ENCODE peak calls at places on chromosomes 2 and 18, in four cellular contexts. One of them, this sample, is unnamed.

GRCh38 chr2:240840435-240841060 is 20.5 kb upstream of the KIF1A start:
- DNase-seq in WTC11: peak
- DNase-seq in K562: peak
- DNase-seq in GM12878: no peak
- DNase-seq in this sample: peak

GRCh38 chr18:67938691-67939090 is 422.2 kb upstream of the DSEL start:
- DNase-seq in K562: no peak
- DNase-seq in GM12878: no peak
- DNase-seq in WTC11: no peak
- DNase-seq in this sample: no peak

GRCh38 chr2:55461679-55462078 is 42.0 kb upstream of the CCDC88A start:
- DNase-seq in GM12878: no peak
- DNase-seq in WTC11: no peak
- DNase-seq in K562: no peak
- DNase-seq in this sample: no peak

GRCh38 chr2:25082002-25082622 is 40.2 kb downstream of the EFR3B start:
- DNase-seq in K562: no peak
- DNase-seq in WTC11: no peak
- DNase-seq in GM12878: no peak
- DNase-seq in this sample: no peak

GRCh38 chr2:202848813-202849212 is 22.8 kb downstream of the ICA1L start:
- DNase-seq in K562: no peak
- DNase-seq in GM12878: no peak
- DNase-seq in WTC11: no peak
- DNase-seq in this sample: no peak

GRCh38 chr18:6557470-6558245 is 142.9 kb upstream of the L3MBTL4 start:
- DNase-seq in K562: no peak
- DNase-seq in WTC11: no peak
- DNase-seq in GM12878: no peak
- DNase-seq in this sample: no peak

GRCh38 chr2:236211281-236211680 is 43.1 kb upstream of the GBX2 start:
- DNase-seq in WTC11: no peak
- DNase-seq in K562: no peak
- DNase-seq in GM12878: no peak
- DNase-seq in this sample: no peak

GRCh38 chr18:62420151-62420512 is 95.0 kb downstream of the TNFRSF11A start:
- DNase-seq in K562: peak
- DNase-seq in WTC11: no peak
- DNase-seq in GM12878: no peak
- DNase-seq in this sample: peak

GRCh38 chr2:10526281-10526680 is 78.2 kb upstream of the ODC1 start:
- DNase-seq in WTC11: no peak
- DNase-seq in K562: no peak
- DNase-seq in GM12878: no peak
- DNase-seq in this sample: no peak

GRCh38 chr2:40041983-40042382 is 262.9 kb upstream of the THUMPD2 start:
- DNase-seq in WTC11: no peak
- DNase-seq in K562: no peak
- DNase-seq in GM12878: no peak
- DNase-seq in this sample: no peak

GRCh38 chr2:46471-47345 is at the start of gene FAM110C:
- DNase-seq in K562: no peak
- DNase-seq in WTC11: peak
- DNase-seq in GM12878: no peak
- DNase-seq in this sample: peak
- TF ChIP-seq ETV6 in K562: no peak
- TF ChIP-seq ETV6 in WTC11: peak
- TF ChIP-seq ETV6 in GM12878: no peak
- TF ChIP-seq ETV6 in this sample: no peak

GRCh38 chr2:8679827-8680731 is 1.8 kb upstream of the ID2 start:
- DNase-seq in WTC11: no peak
- DNase-seq in GM12878: no peak
- DNase-seq in K562: no peak
- DNase-seq in this sample: peak
- TF ChIP-seq ETV6 in WTC11: no peak
- TF ChIP-seq ETV6 in GM12878: no peak
- TF ChIP-seq ETV6 in K562: no peak
- TF ChIP-seq ETV6 in this sample: peak

DNA sequence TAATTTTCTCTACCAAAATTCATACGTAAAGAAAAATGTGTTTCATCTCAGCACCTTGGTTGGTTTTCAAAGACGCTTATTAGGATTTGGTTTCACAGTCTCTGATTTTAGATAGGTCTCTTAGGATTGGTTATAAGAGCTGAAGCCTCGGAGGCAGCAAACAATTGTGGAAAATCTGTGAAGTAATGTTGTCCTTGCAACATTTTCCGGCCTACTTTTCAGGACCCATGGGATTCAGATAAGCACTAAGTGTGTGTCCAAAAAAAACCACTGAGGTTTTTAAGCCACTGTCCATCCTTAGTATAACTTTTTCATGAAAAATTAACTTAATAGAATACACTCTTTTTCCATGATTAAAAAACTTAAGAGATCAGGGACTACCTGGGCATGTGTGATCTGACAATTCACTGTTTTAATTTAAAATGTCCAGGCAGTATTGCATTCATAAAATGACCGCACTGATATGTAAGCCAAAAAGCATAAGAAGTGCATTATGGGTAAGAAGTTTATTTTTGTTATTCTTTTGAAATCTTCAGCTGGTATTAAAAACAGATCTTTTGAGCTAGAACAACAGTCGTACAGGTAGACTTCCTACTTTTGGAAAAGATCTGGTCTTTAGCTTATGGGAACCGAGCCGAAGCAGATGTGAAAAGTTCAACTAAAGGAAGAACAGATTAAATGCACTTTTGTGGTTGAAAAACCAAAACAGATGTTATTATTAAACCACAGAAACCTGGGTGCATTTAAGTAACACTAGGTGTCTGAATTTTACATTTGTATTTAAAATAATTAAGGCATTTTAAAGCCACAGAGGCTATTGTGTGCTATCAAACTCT is 479.3 kb upstream of the ZEB2 start:
- DNase-seq in WTC11: no peak
- DNase-seq in GM12878: no peak
- DNase-seq in K562: no peak
- DNase-seq in this sample: no peak
- TF ChIP-seq ETV6 in WTC11: no peak
- TF ChIP-seq ETV6 in GM12878: no peak
- TF ChIP-seq ETV6 in K562: no peak
- TF ChIP-seq ETV6 in this sample: no peak

GRCh38 chr2:174024524-174025270 is 59.5 kb upstream of the SP3 start:
- DNase-seq in K562: no peak
- DNase-seq in WTC11: no peak
- DNase-seq in GM12878: no peak
- DNase-seq in this sample: no peak

GRCh38 chr2:174021056-174021656 is 56.0 kb upstream of the SP3 start:
- DNase-seq in K562: no peak
- DNase-seq in GM12878: no peak
- DNase-seq in WTC11: no peak
- DNase-seq in this sample: no peak

GRCh38 chr2:174025271-174026121 is 60.3 kb upstream of the SP3 start:
- DNase-seq in WTC11: no peak
- DNase-seq in K562: no peak
- DNase-seq in GM12878: no peak
- DNase-seq in this sample: peak

GRCh38 chr2:174023591-174024523 is 58.7 kb upstream of the SP3 start:
- DNase-seq in GM12878: no peak
- DNase-seq in K562: no peak
- DNase-seq in WTC11: peak
- DNase-seq in this sample: peak

GRCh38 chr2:174022431-174022830 is 57.3 kb upstream of the SP3 start:
- DNase-seq in GM12878: no peak
- DNase-seq in K562: no peak
- DNase-seq in WTC11: no peak
- DNase-seq in this sample: no peak
- TF ChIP-seq ETV6 in GM12878: no peak
- TF ChIP-seq ETV6 in K562: no peak
- TF ChIP-seq ETV6 in WTC11: no peak
- TF ChIP-seq ETV6 in this sample: no peak

GRCh38 chr18:79917351-79918088 is 33.9 kb downstream of the SLC66A2 start:
- DNase-seq in K562: no peak
- DNase-seq in GM12878: no peak
- DNase-seq in WTC11: no peak
- DNase-seq in this sample: no peak
- TF ChIP-seq ETV6 in K562: no peak
- TF ChIP-seq ETV6 in GM12878: no peak
- TF ChIP-seq ETV6 in WTC11: no peak
- TF ChIP-seq ETV6 in this sample: no peak

GRCh38 chr18:47931707-47932103 is 1.2 kb upstream of the SMAD2 start:
- DNase-seq in GM12878: no peak
- DNase-seq in K562: peak
- DNase-seq in WTC11: peak
- DNase-seq in this sample: no peak
- TF ChIP-seq ETV6 in GM12878: no peak
- TF ChIP-seq ETV6 in K562: no peak
- TF ChIP-seq ETV6 in WTC11: no peak
- TF ChIP-seq ETV6 in this sample: no peak

GRCh38 chr2:16756831-16757644 is 91.4 kb upstream of the CYRIA start:
- DNase-seq in GM12878: peak
- DNase-seq in K562: peak
- DNase-seq in WTC11: peak
- DNase-seq in this sample: peak

GRCh38 chr2:16750175-16750924 is 84.7 kb upstream of the CYRIA start:
- DNase-seq in K562: no peak
- DNase-seq in WTC11: no peak
- DNase-seq in GM12878: no peak
- DNase-seq in this sample: no peak

GRCh38 chr2:16755377-16755776 is 89.7 kb upstream of the CYRIA start:
- DNase-seq in K562: no peak
- DNase-seq in WTC11: no peak
- DNase-seq in GM12878: no peak
- DNase-seq in this sample: no peak
- TF ChIP-seq ETV6 in K562: no peak
- TF ChIP-seq ETV6 in WTC11: no peak
- TF ChIP-seq ETV6 in GM12878: no peak
- TF ChIP-seq ETV6 in this sample: no peak

GRCh38 chr2:109199790-109200189 is 70.8 kb downstream of the SH3RF3 start:
- DNase-seq in GM12878: no peak
- DNase-seq in WTC11: no peak
- DNase-seq in K562: no peak
- DNase-seq in this sample: no peak

GRCh38 chr2:109196081-109196875 is 67.3 kb downstream of the SH3RF3 start:
- DNase-seq in K562: no peak
- DNase-seq in GM12878: no peak
- DNase-seq in WTC11: no peak
- DNase-seq in this sample: no peak

GRCh38 chr2:109197491-109198480 is 68.8 kb downstream of the SH3RF3 start:
- DNase-seq in K562: no peak
- DNase-seq in GM12878: no peak
- DNase-seq in WTC11: no peak
- DNase-seq in this sample: no peak

GRCh38 chr2:109193807-109194702 is 65.0 kb downstream of the SH3RF3 start:
- DNase-seq in GM12878: no peak
- DNase-seq in K562: no peak
- DNase-seq in WTC11: no peak
- DNase-seq in this sample: no peak

GRCh38 chr2:109195193-109196045 is 66.4 kb downstream of the SH3RF3 start:
- DNase-seq in K562: no peak
- DNase-seq in WTC11: no peak
- DNase-seq in GM12878: no peak
- DNase-seq in this sample: no peak
- TF ChIP-seq ETV6 in K562: no peak
- TF ChIP-seq ETV6 in WTC11: no peak
- TF ChIP-seq ETV6 in GM12878: no peak
- TF ChIP-seq ETV6 in this sample: no peak